ENCODE peak calls at places on chromosomes 2 and 18, in eight cellular contexts. I is RKO; A is T-helper 17 cell; Q is kidney glomerular epithelial cell; X is T-cell; Y is nucleus accumbens; K is stimulated activated CD8-positive, alpha-beta memory T cell treated with anti-CD3 and anti-CD28 coated beads, Interleukin-15, amount 100 ng/mL, for 24 hours; J is transverse colon. O is an unnamed sample.

GRCh38 chr2:54572636-54573531 is 116.8 kb downstream of the SPTBN1 start:
- DNase-seq in K (no peak), I (peak; percentile 25), Q (peak; percentile 54), J (no peak), X (peak; percentile 55), A (no peak), Y (no peak), O (no peak)

GRCh38 chr18:55106906-55107305 is 147.6 kb upstream of the CCDC68 start:
- DNase-seq in J (no peak), I (no peak), Y (no peak), A (no peak), K (no peak), Q (no peak), X (no peak), O (no peak)

GRCh38 chr2:234245945-234246344 is 195.4 kb downstream of the SPP2 start:
- DNase-seq in K (no peak), Y (no peak), J (no peak), Q (peak; percentile 76), A (no peak), I (peak; percentile 57), X (no peak), O (no peak)

GRCh38 chr2:73938761-73939352 is 12.2 kb downstream of the DGUOK start:
- DNase-seq in Q (peak; percentile 29), X (no peak), K (no peak), A (no peak), J (no peak), Y (no peak), I (no peak), O (no peak)

GRCh38 chr2:181575650-181576025 is 81.3 kb downstream of the CERKL start:
- DNase-seq in A (no peak), I (no peak), Q (no peak), J (no peak), X (no peak), Y (no peak), K (no peak), O (no peak)

GRCh38 chr18:22124970-22125369 is 44.4 kb upstream of the GATA6 start:
- DNase-seq in A (no peak), X (no peak), K (no peak), Q (no peak), Y (no peak), I (no peak), J (no peak), O (no peak)

GRCh38 chr2:12982149-12982584 is 265.4 kb downstream of the TRIB2 start:
- DNase-seq in Q (no peak), J (no peak), I (no peak), K (no peak), X (no peak), A (no peak), Y (no peak), O (no peak)

GRCh38 chr2:42089340-42089925 is 41.6 kb downstream of the PKDCC start:
- DNase-seq in K (no peak), A (peak; percentile 64), Q (no peak), J (peak; percentile 69), I (peak; percentile 45), Y (no peak), X (peak; percentile 57), O (peak; percentile 21)

GRCh38 chr2:118240276-118240675 is 152.0 kb downstream of the INSIG2 start:
- DNase-seq in X (no peak), A (no peak), Q (no peak), K (no peak), J (no peak), Y (no peak), I (no peak), O (no peak)

GRCh38 chr2:128187032-128187654 is 96.1 kb downstream of the UGGT1 start:
- DNase-seq in K (no peak), A (no peak), X (no peak), Q (peak; percentile 11), Y (no peak), I (no peak), J (no peak), O (no peak)

GRCh38 chr2:43311276-43311675 is 84.9 kb upstream of the ZFP36L2 start:
- DNase-seq in J (no peak), X (no peak), K (no peak), I (no peak), Y (no peak), Q (no peak), A (no peak), O (no peak)

GRCh38 chr2:70340075-70340474 is 38.2 kb upstream of the FAM136A start:
- DNase-seq in I (no peak), Y (no peak), X (no peak), Q (no peak), K (no peak), J (no peak), A (no peak), O (no peak)

GRCh38 chr2:36693825-36694224 is 2.7 kb upstream of the VIT start:
- DNase-seq in X (no peak), A (no peak), K (no peak), Y (no peak), I (no peak), J (no peak), Q (no peak), O (no peak)

GRCh38 chr2:85761512-85761944 is 7.7 kb downstream of the ATOH8 start:
- DNase-seq in K (no peak), Y (no peak), A (no peak), J (no peak), X (no peak), Q (no peak), I (no peak), O (no peak)

GRCh38 chr2:150212722-150213171 is 274.7 kb downstream of the RND3 start:
- DNase-seq in K (no peak), J (no peak), Y (no peak), Q (no peak), A (no peak), I (no peak), X (no peak), O (no peak)

GRCh38 chr2:46376586-46377286 is 79.5 kb downstream of the EPAS1 start:
- DNase-seq in J (no peak), X (no peak), A (no peak), I (no peak), K (no peak), Q (no peak), Y (no peak), O (no peak)

GRCh38 chr2:219969508-219969907 is 342.1 kb downstream of the SLC4A3 start:
- DNase-seq in K (no peak), J (no peak), I (peak; percentile 64), A (no peak), Y (no peak), X (no peak), Q (no peak), O (no peak)

O was measured in KG1.